ENCODE peak calls at places on chromosomes 13 and 19, in five cellular contexts. C, B, N, Z and E are unnamed samples.

GRCh38 chr13:44212633-44213387 is 160.8 kb upstream of the SERP2 start:
- DNase-seq in Z (peak), N (no peak), C (no peak), B (no peak), E (no peak)

GRCh38 chr19:8731428-8732169 is 10.2 kb downstream of the OR2Z1 start:
- DNase-seq in N (peak), Z (no peak), C (no peak), B (no peak), E (no peak)

GRCh38 chr13:44719857-44720671 is 143.9 kb upstream of the TSC22D1 start:
- DNase-seq in B (no peak), Z (peak), C (peak), N (no peak), E (no peak)

GRCh38 chr13:33994826-33995502 is 177.0 kb downstream of the RFC3 start:
- DNase-seq in N (no peak), B (no peak), C (no peak), Z (no peak), E (no peak)

GRCh38 chr19:17797397-17798201 is 2.7 kb downstream of the B3GNT3 start:
- DNase-seq in N (no peak), C (peak), B (no peak), Z (no peak), E (peak)

GRCh38 chr19:33622809-33623511 is 1.2 kb downstream of the CHST8 start:
- DNase-seq in C (no peak), Z (no peak), B (no peak), N (no peak), E (no peak)

GRCh38 chr13:75384881-75385707 is 96.9 kb downstream of the TBC1D4 start:
- DNase-seq in N (no peak), B (no peak), C (no peak), Z (no peak), E (no peak)

GRCh38 chr13:62096652-62097051 is 681.0 kb upstream of the PCDH20 start:
- DNase-seq in Z (no peak), N (no peak), C (no peak), B (no peak), E (no peak)

GRCh38 chr19:38930776-38931761 is at the start of gene MRPS12:
- DNase-seq in C (peak), N (peak), Z (peak), B (peak), E (peak)

GRCh38 chr13:56352901-56353300 is 787.8 kb upstream of the PRR20A start:
- DNase-seq in C (no peak), Z (no peak), B (no peak), N (no peak), E (no peak)

GRCh38 chr19:2549701-2550191 is 73.8 kb downstream of the GADD45B start:
- DNase-seq in C (no peak), B (no peak), N (no peak), Z (peak), E (no peak)

GRCh38 chr19:52533901-52534300 is 6.4 kb downstream of the ZNF808 start:
- DNase-seq in B (no peak), Z (no peak), C (no peak), N (no peak), E (no peak)

GRCh38 chr13:35107535-35107934 is 165.5 kb downstream of the NBEA start:
- DNase-seq in N (no peak), C (no peak), B (no peak), Z (no peak), E (no peak)

GRCh38 chr13:51249767-51250741 is 27.9 kb downstream of the FAM124A start:
- DNase-seq in N (peak), Z (no peak), C (no peak), B (no peak), E (peak)

GRCh38 chr13:95643814-95644598 is 500 bp downstream of the DZIP1 start:
- DNase-seq in Z (peak), B (no peak), N (no peak), C (peak), E (peak)

GRCh38 chr19:19475845-19476828 is 39.2 kb downstream of the TSSK6 start:
- DNase-seq in C (peak), B (no peak), N (no peak), Z (no peak), E (peak)

GRCh38 chr19:47109541-47110375 is 3.8 kb downstream of the ZC3H4 start:
- DNase-seq in N (peak), B (no peak), Z (peak), C (peak), E (no peak)

GRCh38 chr13:20340759-20341161 is 108.6 kb upstream of the GJB6 start:
- DNase-seq in N (no peak), Z (no peak), B (no peak), C (no peak), E (no peak)

GRCh38 chr13:113654175-113654560 is 3.8 kb downstream of the ATP4B start:
- DNase-seq in N (no peak), C (no peak), B (no peak), Z (no peak), E (no peak)

GRCh38 chr19:46579286-46579944 is 21.7 kb upstream of the CALM3 start:
- DNase-seq in N (no peak), Z (no peak), C (peak), B (no peak), E (no peak)

GRCh38 chr19:45954132-45954531 is 19.5 kb downstream of the NOVA2 start:
- DNase-seq in Z (no peak), B (no peak), N (no peak), C (no peak), E (no peak)

GRCh38 chr19:13887529-13887928 is 10.6 kb downstream of the NANOS3 start:
- DNase-seq in C (no peak), N (no peak), B (no peak), Z (peak), E (no peak)

GRCh38 chr13:113632706-113633484 is 25.1 kb downstream of the ATP4B start:
- DNase-seq in C (no peak), Z (no peak), N (no peak), B (no peak), E (no peak)

GRCh38 chr13:54184576-54184975 is 1156.0 kb downstream of the OLFM4 start:
- DNase-seq in N (no peak), B (no peak), Z (no peak), C (no peak), E (no peak)

GRCh38 chr13:102838982-102839381 is 6.8 kb upstream of the ERCC5 start:
- DNase-seq in N (no peak), C (no peak), Z (no peak), B (no peak), E (no peak)

GRCh38 chr13:98804336-98804855 is 51.9 kb upstream of the SLC15A1 start:
- DNase-seq in B (no peak), Z (no peak), C (no peak), N (no peak), E (no peak)

GRCh38 chr13:46195017-46195416 is 13.0 kb upstream of the LCP1 start:
- DNase-seq in N (no peak), B (no peak), Z (no peak), C (no peak), E (no peak)

GRCh38 chr13:23608704-23609413 is 38.6 kb downstream of the TNFRSF19 start:
- DNase-seq in Z (peak), N (no peak), B (no peak), C (no peak), E (peak)

GRCh38 chr13:78067290-78067689 is 148.7 kb upstream of the EDNRB start:
- DNase-seq in N (no peak), B (no peak), Z (no peak), C (no peak), E (no peak)

GRCh38 chr13:97945792-97946419 is 7.6 kb upstream of the IPO5 start:
- DNase-seq in Z (peak), B (no peak), C (no peak), N (no peak), E (no peak)

GRCh38 chr19:50248413-50248812 is 45.0 kb downstream of the MYH14 start:
- DNase-seq in Z (no peak), B (no peak), C (no peak), N (no peak), E (no peak)

GRCh38 chr19:53389591-53390377 is 5.2 kb upstream of the ZNF765 start:
- DNase-seq in C (no peak), N (peak), Z (no peak), B (no peak), E (no peak)

GRCh38 chr19:35141627-35142401 is 1.2 kb upstream of the FXYD7 start:
- DNase-seq in B (no peak), N (no peak), C (no peak), Z (no peak), E (no peak)

GRCh38 chr19:19538767-19539166 is 702 bp downstream of the CILP2 start:
- DNase-seq in Z (no peak), C (no peak), N (no peak), B (no peak), E (no peak)

DNA sequence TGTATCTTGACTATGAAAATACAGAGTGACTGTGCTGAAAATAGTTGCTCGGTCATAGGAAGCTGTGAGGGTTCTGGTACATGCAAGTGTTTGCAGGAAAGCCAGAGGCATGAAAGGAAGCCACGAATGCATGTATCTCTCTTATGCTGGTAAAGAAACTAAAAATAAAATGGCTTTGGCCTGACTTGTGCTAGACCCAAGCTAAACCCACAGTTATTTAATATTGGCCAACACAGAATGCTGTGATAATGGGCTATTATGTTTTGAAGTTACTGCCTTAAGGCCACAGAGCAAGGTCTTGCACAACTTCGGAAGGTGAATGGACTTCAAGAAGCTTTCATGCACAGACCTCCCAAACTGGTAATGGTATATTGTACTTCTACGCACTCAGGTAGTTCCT is 518.2 kb upstream of the HTR2A start:
- DNase-seq in B (no peak), Z (no peak), C (no peak), N (no peak), E (no peak)
- TF ChIP-seq BHLHE40 in B (no peak), Z (no peak), C (no peak), N (no peak), E (no peak)

GRCh38 chr13:107203146-107203847 is 635.4 kb upstream of the ARGLU1 start:
- DNase-seq in B (no peak), C (peak), N (peak), Z (no peak), E (peak)
- H3K4me3 ChIP-seq in B (no peak), C (no peak), N (no peak), Z (no peak), E (no peak)

DNA sequence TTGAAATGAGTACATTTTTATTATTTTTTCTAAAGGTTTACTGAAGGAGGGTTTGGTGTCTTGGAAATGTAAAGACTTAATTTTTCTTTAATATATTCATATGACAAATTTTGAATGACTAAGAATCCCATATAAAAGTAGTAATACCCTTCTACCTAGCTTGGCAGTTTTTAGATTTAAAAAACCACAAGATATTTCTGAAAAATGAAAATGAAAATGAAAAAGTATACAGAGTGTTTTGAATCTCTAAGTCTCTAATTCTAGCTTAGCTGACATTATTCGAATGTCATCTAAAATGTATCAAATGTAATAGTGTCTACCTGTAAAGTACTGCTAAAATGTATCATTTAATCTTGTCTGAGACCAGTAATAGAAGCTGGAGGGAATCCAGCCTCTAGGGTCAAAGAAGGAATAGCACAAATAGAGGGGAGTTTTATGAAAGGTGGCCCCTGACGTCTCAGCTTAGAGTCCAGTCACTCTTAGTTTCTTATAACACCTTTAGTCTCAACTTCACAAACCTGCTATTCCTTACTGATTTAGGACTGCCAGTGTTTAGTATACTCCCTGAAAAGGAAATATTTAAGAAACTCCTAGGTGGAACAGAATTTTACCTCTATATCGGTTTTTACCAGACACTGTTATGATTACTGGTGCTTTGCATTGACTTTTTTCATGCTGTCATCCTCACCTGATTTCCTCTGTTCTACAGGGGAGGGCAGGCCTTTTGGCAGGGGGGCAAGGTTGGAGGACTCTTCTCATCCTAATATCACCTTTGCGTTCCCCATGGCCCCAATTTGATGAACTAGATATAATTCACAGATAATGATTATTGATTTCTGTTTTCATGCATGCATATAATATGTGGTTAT is 16.2 kb upstream of the MIR17HG start:
- DNase-seq in B (no peak), C (no peak), Z (no peak), N (no peak), E (no peak)
- TF ChIP-seq BHLHE40 in B (no peak), C (no peak), Z (no peak), N (no peak), E (no peak)

GRCh38 chr13:42270160-42270856 is 1.6 kb upstream of the AKAP11 start:
- DNase-seq in B (no peak), Z (no peak), C (no peak), N (no peak), E (no peak)

GRCh38 chr13:42271337-42272114 is 426 bp upstream of the AKAP11 start:
- DNase-seq in Z (peak), C (peak), B (peak), N (peak), E (peak)

GRCh38 chr13:42272115-42272756 is at the start of gene AKAP11:
- DNase-seq in C (peak), Z (peak), B (no peak), N (no peak), E (peak)

GRCh38 chr13:42272776-42273175 is 824 bp downstream of the AKAP11 start:
- DNase-seq in Z (no peak), N (no peak), B (no peak), C (no peak), E (no peak)

DNA sequence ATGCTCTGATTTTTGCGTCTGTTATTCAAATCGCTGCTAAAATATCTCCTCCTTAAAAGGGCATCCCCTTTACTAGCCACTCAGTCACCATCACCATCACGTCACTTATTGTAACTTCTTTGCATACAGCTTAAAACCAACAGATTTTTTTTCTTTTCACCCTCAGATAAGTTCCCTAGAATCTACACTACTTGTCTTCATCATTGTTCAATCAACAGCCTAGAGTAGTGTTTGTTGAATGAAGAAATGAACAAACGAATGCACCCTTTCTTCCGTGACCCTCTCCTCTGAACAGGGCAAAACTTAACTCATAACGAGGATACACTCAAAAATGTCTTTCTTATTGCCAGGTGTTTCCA is 1.1 kb upstream of the AKAP11 start:
- DNase-seq in B (no peak), Z (no peak), C (no peak), N (no peak), E (no peak)
- H3K4me3 ChIP-seq in B (peak), Z (peak), C (peak), N (no peak), E (no peak)